ENCODE peak calls at places on chromosomes 3 and 15, in four cellular contexts. L is left ventricle myocardium inferior; E is hypothalamus; T is stimulated activated CD8-positive, alpha-beta memory T cell treated with anti-CD3 and anti-CD28 coated beads, Interleukin-4, amount 100 ng/mL, for 48 hours. M is an unnamed sample.
A peak's percentile ranks its signal among the peaks of the same experiment; 100 is the strongest.

GRCh38 chr3:30729512-30729911 is 123.1 kb downstream of the TGFBR2 start:
- DNase-seq in E (no peak), T (no peak), L (no peak), M (no peak)

GRCh38 chr15:63506537-63507035 is 2.2 kb downstream of the USP3 start:
- DNase-seq in E (no peak), T (no peak), L (no peak), M (no peak)

GRCh38 chr15:26874774-26875475 is 8.1 kb downstream of the GABRA5 start:
- DNase-seq in E (no peak), T (no peak), L (no peak), M (no peak)

GRCh38 chr15:29064290-29064689 is 178.5 kb downstream of the APBA2 start:
- DNase-seq in T (no peak), L (no peak), E (no peak), M (no peak)

GRCh38 chr3:31255007-31255603 is 277.6 kb upstream of the STT3B start:
- DNase-seq in L (no peak), T (no peak), E (no peak), M (no peak)

GRCh38 chr3:112813016-112813415 is 33.6 kb downstream of the CD200R1L start:
- DNase-seq in L (no peak), T (no peak), E (no peak), M (no peak)

GRCh38 chr3:182470187-182470586 is 323.1 kb upstream of the ATP11B start:
- DNase-seq in T (no peak), E (no peak), L (no peak), M (no peak)

GRCh38 chr3:53817211-53817610 is 29.0 kb downstream of the CHDH start:
- DNase-seq in E (no peak), L (no peak), T (no peak), M (peak; percentile 51)

GRCh38 chr3:152193673-152194267 is 75.0 kb upstream of the MBNL1 start:
- DNase-seq in T (peak; percentile 41), E (no peak), L (no peak), M (no peak)

GRCh38 chr3:4979401-4980228 is at the start of gene BHLHE40:
- DNase-seq in T (no peak), L (peak; percentile 46), E (peak; percentile 59), M (no peak)

GRCh38 chr3:58568572-58569286 is 8.5 kb downstream of the FAM107A start:
- DNase-seq in T (peak; percentile 93), L (peak; percentile 80), E (peak; percentile 39), M (peak; percentile 94)

GRCh38 chr3:48738144-48738536 is 21.1 kb upstream of the IP6K2 start:
- DNase-seq in L (no peak), E (no peak), T (no peak), M (no peak)

GRCh38 chr15:68207176-68207935 is 2.2 kb upstream of the CALML4 start:
- DNase-seq in T (no peak), L (no peak), E (no peak), M (no peak)

GRCh38 chr3:29153811-29154210 is 127.1 kb upstream of the RBMS3 start:
- DNase-seq in T (peak; percentile 47), L (no peak), E (no peak), M (no peak)

GRCh38 chr15:69758810-69759410 is 306.3 kb downstream of the RPLP1 start:
- DNase-seq in L (peak; percentile 23), E (no peak), T (peak; percentile 89), M (peak; percentile 34)

GRCh38 chr15:26665950-26666921 is 106.6 kb downstream of the GABRB3 start:
- DNase-seq in T (no peak), E (no peak), L (no peak), M (no peak)

GRCh38 chr3:57094606-57095005 is 34.1 kb downstream of the SPATA12 start:
- DNase-seq in E (no peak), L (no peak), T (no peak), M (peak; percentile 16)

GRCh38 chr3:179713643-179714090 is 60.8 kb downstream of the USP13 start:
- DNase-seq in L (no peak), E (no peak), T (no peak), M (no peak)

GRCh38 chr3:48595075-48595525 is at the start of gene COL7A1:
- DNase-seq in T (no peak), E (no peak), L (no peak), M (no peak)

GRCh38 chr15:98150531-98150930 is 190.0 kb downstream of the ARRDC4 start:
- DNase-seq in E (no peak), T (no peak), L (no peak), M (no peak)

GRCh38 chr3:188489639-188490405 is 335.9 kb downstream of the LPP start:
- DNase-seq in L (no peak), E (no peak), T (no peak), M (no peak)

GRCh38 chr15:37056168-37056893 is 44.0 kb downstream of the MEIS2 start:
- DNase-seq in L (peak; percentile 76), E (no peak), T (no peak), M (no peak)